ENCODE peak calls at places on chromosomes 7 and 10, in six cellular contexts. Y is GM12878, Z is K562, Q is HCT116, J is SK-N-SH, B is HepG2. C is an unnamed sample.

GRCh38 chr7:2016761-2017482 is 215.8 kb downstream of the MAD1L1 start:
- DNase-seq in Y (no peak), B (no peak), J (peak), Q (no peak), Z (no peak), C (no peak)

GRCh38 chr10:7233259-7233991 is 177.4 kb downstream of the SFMBT2 start:
- DNase-seq in Y (no peak), Z (peak), Q (no peak), B (peak), J (no peak), C (peak)

GRCh38 chr7:96183163-96183562 is 138.7 kb downstream of the SLC25A13 start:
- DNase-seq in J (no peak), Y (no peak), Q (no peak), Z (no peak), B (no peak), C (peak)

GRCh38 chr10:109892087-109892486 is 31.2 kb downstream of the XPNPEP1 start:
- DNase-seq in Y (no peak), Q (no peak), Z (no peak), B (no peak), J (no peak), C (no peak)

GRCh38 chr7:39811161-39811614 is 138.9 kb upstream of the CDK13 start:
- DNase-seq in Q (no peak), B (no peak), Z (no peak), J (peak), Y (no peak), C (peak)

GRCh38 chr10:69239816-69240434 is 19.8 kb downstream of the HKDC1 start:
- DNase-seq in Y (no peak), Q (no peak), Z (no peak), J (no peak), B (no peak), C (no peak)

GRCh38 chr7:155778349-155778748 is 33.9 kb downstream of the SHH start:
- DNase-seq in B (no peak), Y (no peak), Z (no peak), J (no peak), Q (no peak), C (no peak)

GRCh38 chr7:1297476-1297972 is 64.9 kb downstream of the UNCX start:
- DNase-seq in Q (no peak), B (no peak), J (peak), Z (no peak), Y (no peak), C (no peak)

GRCh38 chr10:1410469-1411395 is 326.6 kb downstream of the ADARB2 start:
- DNase-seq in J (no peak), Z (no peak), Y (no peak), B (no peak), Q (no peak), C (no peak)

GRCh38 chr10:76356557-76356956 is 925.1 kb downstream of the LRMDA start:
- DNase-seq in B (no peak), Q (no peak), J (no peak), Z (no peak), Y (no peak), C (no peak)

GRCh38 chr10:119608316-119609155 is 11.8 kb upstream of the TIAL1 start:
- DNase-seq in B (peak), Q (peak), J (peak), Z (no peak), Y (no peak), C (peak)

GRCh38 chr10:93471110-93471651 is 11.0 kb downstream of the MYOF start:
- DNase-seq in Z (no peak), B (peak), Q (peak), Y (no peak), J (no peak), C (no peak)

GRCh38 chr10:36547965-36548364 is 577.4 kb upstream of the ANKRD30A start:
- DNase-seq in Z (no peak), B (no peak), J (no peak), Y (no peak), Q (no peak), C (no peak)

GRCh38 chr7:123023126-123023525 is 27.6 kb upstream of the TAS2R16 start:
- DNase-seq in Y (no peak), B (no peak), Q (no peak), J (no peak), Z (no peak), C (no peak)

GRCh38 chr7:145106001-145106400 is 270.1 kb upstream of the TPK1 start:
- DNase-seq in Z (no peak), B (no peak), J (no peak), Y (no peak), Q (no peak), C (no peak)

DNA sequence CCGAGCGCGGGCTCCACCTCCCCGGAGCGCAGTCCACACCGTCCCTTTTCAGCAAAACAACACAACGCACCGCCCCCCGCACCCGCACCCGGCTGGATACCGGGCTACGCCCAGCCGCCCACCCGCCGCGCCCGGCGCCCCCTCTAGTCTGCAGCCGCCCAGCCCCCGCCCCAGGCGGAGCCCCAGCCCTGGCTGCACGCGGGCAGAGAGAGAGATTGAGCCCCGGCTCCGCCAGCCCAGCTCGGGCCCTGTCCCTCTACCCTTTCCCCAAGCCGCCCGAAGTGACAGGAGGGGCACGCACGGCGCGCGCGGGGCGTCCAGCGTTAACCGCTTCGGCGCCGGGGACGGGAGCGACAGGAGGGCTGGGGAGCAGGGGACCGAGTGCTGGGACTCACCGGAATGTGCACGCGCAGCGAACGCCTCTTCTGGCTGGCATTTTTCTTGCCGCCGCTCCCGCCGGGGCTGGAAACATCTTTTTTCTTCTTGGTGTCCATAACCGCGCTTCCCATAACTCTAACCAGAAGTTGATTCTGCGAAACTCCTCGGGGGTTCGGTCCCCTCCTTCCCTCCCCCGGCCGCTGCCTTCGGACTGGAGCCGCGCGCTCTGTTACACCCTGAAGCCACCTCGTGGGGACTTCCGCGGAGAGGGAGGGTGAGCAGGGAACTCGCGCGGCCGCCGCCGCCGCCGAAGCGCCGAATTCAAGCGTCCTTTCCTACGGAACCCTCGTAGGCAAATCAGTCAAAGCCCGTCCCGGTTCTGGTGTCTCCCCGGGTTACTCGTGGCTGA is 610 bp downstream of the PRKAG2 start:
- DNase-seq in J (peak), Q (no peak), Y (no peak), Z (peak), B (no peak), C (peak)
- TF ChIP-seq JUND in J (no peak), Q (no peak), Y (no peak), Z (no peak), B (no peak), C (no peak)

GRCh38 chr7:38303866-38304265 is 30.4 kb upstream of the TARP start:
- DNase-seq in J (no peak), Y (no peak), Q (no peak), Z (no peak), B (no peak), C (no peak)
- TF ChIP-seq JUND in J (no peak), Y (no peak), Q (no peak), Z (no peak), B (no peak), C (no peak)

GRCh38 chr7:21984042-21984441 is 38.3 kb upstream of the CDCA7L start:
- DNase-seq in J (no peak), B (no peak), Z (no peak), Q (no peak), Y (no peak), C (no peak)
- TF ChIP-seq JUND in J (no peak), B (no peak), Z (no peak), Q (no peak), Y (no peak), C (no peak)

GRCh38 chr10:13414137-13414536 is 66.0 kb upstream of the SEPHS1 start:
- DNase-seq in J (no peak), B (no peak), Z (no peak), Y (no peak), Q (no peak), C (no peak)

GRCh38 chr10:13417459-13418126 is 69.5 kb upstream of the SEPHS1 start:
- DNase-seq in J (no peak), Z (peak), Q (no peak), Y (no peak), B (no peak), C (no peak)

GRCh38 chr10:13416760-13417159 is 68.7 kb upstream of the SEPHS1 start:
- DNase-seq in B (no peak), Y (no peak), Z (no peak), Q (no peak), J (no peak), C (no peak)

GRCh38 chr10:13412894-13413293 is 64.8 kb upstream of the SEPHS1 start:
- DNase-seq in B (no peak), J (no peak), Q (no peak), Z (no peak), Y (no peak), C (no peak)

GRCh38 chr10:13414855-13415254 is 66.8 kb upstream of the SEPHS1 start:
- DNase-seq in J (peak), B (peak), Z (peak), Q (peak), Y (no peak), C (no peak)
- TF ChIP-seq JUND in J (no peak), B (no peak), Z (no peak), Q (no peak), Y (no peak), C (no peak)

GRCh38 chr7:70303309-70303708 is 705.0 kb downstream of the AUTS2 start:
- DNase-seq in Q (no peak), Y (no peak), B (no peak), J (no peak), Z (no peak), C (no peak)
- TF ChIP-seq JUND in Q (no peak), Y (no peak), B (no peak), J (no peak), Z (no peak), C (no peak)

C was measured in T47D.